ENCODE peak calls at places on chromosome 13, in four cellular contexts. D is WTC11, W is HepG2, X is K562. L is an unnamed sample.

GRCh38 chr13:51620165-51620983 is 36.1 kb downstream of the WDFY2 start:
- DNase-seq in D (no peak), W (peak), X (no peak), L (no peak)

GRCh38 chr13:34847751-34848150 is 94.3 kb upstream of the NBEA start:
- DNase-seq in D (no peak), W (no peak), X (no peak), L (no peak)

GRCh38 chr13:94993608-94994007 is 281.3 kb upstream of the SOX21 start:
- DNase-seq in D (no peak), W (no peak), X (no peak), L (no peak)

GRCh38 chr13:32042567-32042966 is 11.0 kb downstream of the FRY start:
- DNase-seq in D (no peak), W (no peak), X (no peak), L (no peak)

GRCh38 chr13:112972867-112973576 is 4.0 kb downstream of the MCF2L start:
- DNase-seq in D (no peak), W (no peak), X (no peak), L (no peak)

GRCh38 chr13:59047546-59047945 is 1116.2 kb downstream of the DIAPH3 start:
- DNase-seq in D (no peak), W (no peak), X (no peak), L (no peak)

GRCh38 chr13:52827839-52828238 is 20.6 kb downstream of the PCDH8 start:
- DNase-seq in D (no peak), W (no peak), X (no peak), L (no peak)

GRCh38 chr13:93549326-93549855 is 322.8 kb downstream of the GPC6 start:
- DNase-seq in D (no peak), W (no peak), X (no peak), L (no peak)

GRCh38 chr13:49298903-49299605 is 51.3 kb downstream of the CDADC1 start:
- DNase-seq in D (no peak), W (peak), X (no peak), L (no peak)

GRCh38 chr13:31850041-31850440 is 110.7 kb downstream of the RXFP2 start:
- DNase-seq in D (no peak), W (no peak), X (no peak), L (no peak)

GRCh38 chr13:84641491-84641890 is 759.2 kb upstream of the SLITRK1 start:
- DNase-seq in D (no peak), W (no peak), X (no peak), L (no peak)

GRCh38 chr13:52846567-52847321 is 1.7 kb downstream of the PCDH8 start:
- DNase-seq in D (peak), W (no peak), X (no peak), L (no peak)

GRCh38 chr13:98563071-98563470 is 13.8 kb downstream of the STK24 start:
- DNase-seq in D (no peak), W (no peak), X (no peak), L (no peak)

GRCh38 chr13:93794197-93794885 is 567.7 kb downstream of the GPC6 start:
- DNase-seq in D (no peak), W (no peak), X (no peak), L (no peak)

GRCh38 chr13:79604752-79605151 is 123.8 kb downstream of the NDFIP2 start:
- DNase-seq in D (no peak), W (no peak), X (no peak), L (no peak)

GRCh38 chr13:44759222-44759721 is 183.1 kb upstream of the TSC22D1 start:
- DNase-seq in D (no peak), W (no peak), X (no peak), L (no peak)

GRCh38 chr13:30156270-30156669 is 151.1 kb downstream of the KATNAL1 start:
- DNase-seq in D (no peak), W (no peak), X (no peak), L (no peak)

GRCh38 chr13:113846639-113847318 is 17.1 kb downstream of the GAS6 start:
- DNase-seq in D (peak), W (no peak), X (no peak), L (no peak)

GRCh38 chr13:113754242-113754641 is 4.8 kb upstream of the TMEM255B start:
- DNase-seq in D (no peak), W (no peak), X (no peak), L (no peak)

GRCh38 chr13:24050292-24050711 is 110.2 kb upstream of the SPATA13 start:
- DNase-seq in D (no peak), W (no peak), X (no peak), L (no peak)

GRCh38 chr13:111877906-111878305 is 189.0 kb upstream of the SOX1 start:
- DNase-seq in D (no peak), W (no peak), X (no peak), L (no peak)

GRCh38 chr13:36212789-36213188 is 1.6 kb downstream of the SOHLH2 start:
- DNase-seq in D (no peak), W (no peak), X (peak), L (no peak)

GRCh38 chr13:33355470-33355869 is 69.9 kb upstream of the STARD13 start:
- DNase-seq in D (no peak), W (no peak), X (no peak), L (no peak)

GRCh38 chr13:33111414-33112110 is 95.3 kb downstream of the KL start:
- DNase-seq in D (no peak), W (peak), X (no peak), L (no peak)

GRCh38 chr13:35954207-35954560 is 177.0 kb downstream of the DCLK1 start:
- DNase-seq in D (no peak), W (no peak), X (no peak), L (no peak)

GRCh38 chr13:43652751-43653150 is 134.0 kb downstream of the ENOX1 start:
- DNase-seq in D (no peak), W (no peak), X (no peak), L (no peak)

GRCh38 chr13:23579072-23579885 is 9.1 kb downstream of the TNFRSF19 start:
- DNase-seq in D (peak), W (peak), X (peak), L (peak)

GRCh38 chr13:103287659-103288058 is 221.4 kb upstream of the SLC10A2 start:
- DNase-seq in D (no peak), W (no peak), X (no peak), L (no peak)

DNA sequence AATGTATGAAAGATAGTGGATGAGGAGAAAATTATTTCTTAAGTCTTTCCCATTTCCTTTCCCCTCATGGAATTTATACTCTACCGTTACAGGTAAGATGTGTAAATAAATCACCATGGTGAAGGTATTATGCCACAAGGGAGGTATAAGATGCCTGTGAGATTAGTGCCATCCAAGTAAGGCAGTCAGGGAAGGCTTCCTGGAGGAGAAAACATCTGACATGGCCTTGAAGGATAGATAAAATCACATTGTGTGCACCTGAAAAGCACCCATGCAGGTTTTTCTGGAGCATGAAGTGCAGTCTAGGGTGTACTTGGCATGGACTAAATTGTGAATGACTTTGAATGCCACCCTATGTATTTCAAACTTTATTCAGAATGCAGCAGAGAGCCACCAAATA is 15.3 kb downstream of the MBNL2 start:
- DNase-seq in D (no peak), W (no peak), X (no peak), L (no peak)
- TF ChIP-seq NR3C1 in D (no peak), W (no peak), X (no peak), L (no peak)

GRCh38 chr13:50609016-50609415 is 234.5 kb downstream of the DLEU7 start:
- DNase-seq in D (no peak), W (no peak), X (no peak), L (no peak)

GRCh38 chr13:50613356-50613831 is 230.1 kb downstream of the DLEU7 start:
- DNase-seq in D (no peak), W (no peak), X (peak), L (no peak)

GRCh38 chr13:50612717-50613116 is 230.8 kb downstream of the DLEU7 start:
- DNase-seq in D (no peak), W (peak), X (peak), L (no peak)

GRCh38 chr13:50610238-50610637 is 233.3 kb downstream of the DLEU7 start:
- DNase-seq in D (no peak), W (no peak), X (no peak), L (no peak)

GRCh38 chr13:50611117-50611781 is 232.2 kb downstream of the DLEU7 start:
- DNase-seq in D (no peak), W (no peak), X (no peak), L (no peak)
- TF ChIP-seq NR3C1 in D (no peak), W (no peak), X (no peak), L (no peak)

DNA sequence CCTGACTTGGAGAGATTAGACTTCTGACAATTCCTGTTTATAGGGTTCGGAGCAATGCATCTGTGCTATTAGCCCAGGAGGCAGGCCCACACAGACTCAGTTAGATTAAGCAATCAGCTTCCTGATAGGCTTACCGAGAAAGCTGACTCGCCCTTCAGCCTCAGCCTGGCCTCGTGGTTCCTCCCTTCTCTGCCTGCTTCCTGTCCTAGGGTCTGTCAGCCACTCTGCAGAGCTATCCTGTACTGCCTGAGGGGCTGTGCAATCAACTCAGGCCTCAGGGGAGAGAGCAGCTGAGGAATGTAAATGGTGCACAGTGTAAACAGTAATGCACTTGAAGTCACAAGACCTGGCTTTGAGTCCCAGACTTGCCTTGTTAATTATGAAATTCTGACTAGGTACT is 30.7 kb downstream of the HTR2A start:
- DNase-seq in D (peak), W (peak), X (no peak), L (peak)
- TF ChIP-seq NR3C1 in D (no peak), W (no peak), X (no peak), L (no peak)

DNA sequence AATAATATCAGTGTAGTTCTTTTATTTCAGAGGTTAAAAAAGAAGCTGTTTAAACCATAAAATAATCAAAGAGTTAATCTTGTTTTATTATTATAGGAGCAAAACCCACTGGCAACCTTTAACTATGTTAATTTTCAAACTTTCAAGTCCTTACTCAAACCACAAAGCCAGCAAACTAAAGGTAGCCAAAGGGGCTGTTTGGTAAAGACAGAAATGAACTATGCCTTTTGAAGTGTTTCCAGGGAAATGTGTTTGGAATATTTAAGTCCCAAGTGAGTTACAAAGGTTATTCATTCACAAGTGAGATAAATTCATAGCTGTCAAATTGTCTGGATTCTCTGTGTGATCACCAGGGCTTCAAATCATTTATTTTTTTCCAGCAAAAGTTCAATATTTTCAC is 264.7 kb downstream of the MZT1 start:
- DNase-seq in D (no peak), W (no peak), X (no peak), L (no peak)
- TF ChIP-seq NR3C1 in D (no peak), W (no peak), X (no peak), L (no peak)

DNA sequence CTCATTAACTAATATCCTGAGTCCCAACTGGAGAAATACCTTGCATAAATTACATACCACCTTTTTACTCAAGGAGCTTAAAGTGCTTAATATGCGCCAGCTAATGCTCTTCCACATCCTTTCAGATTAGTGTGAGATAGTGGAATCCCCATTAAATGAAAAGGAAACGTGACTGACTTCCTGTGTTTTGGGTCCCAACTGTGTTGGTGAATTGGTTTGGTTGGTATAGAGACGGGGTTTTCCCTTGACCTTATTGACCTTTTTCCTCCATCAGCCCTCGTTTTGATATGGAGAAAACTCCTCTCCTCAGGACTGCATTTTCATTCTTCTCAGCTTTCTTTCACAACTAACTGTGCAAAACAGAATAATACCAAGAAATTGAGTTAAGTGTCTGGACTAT is 163.5 kb downstream of the PAN3 start:
- DNase-seq in D (no peak), W (no peak), X (no peak), L (no peak)
- TF ChIP-seq NR3C1 in D (no peak), W (no peak), X (no peak), L (no peak)

DNA sequence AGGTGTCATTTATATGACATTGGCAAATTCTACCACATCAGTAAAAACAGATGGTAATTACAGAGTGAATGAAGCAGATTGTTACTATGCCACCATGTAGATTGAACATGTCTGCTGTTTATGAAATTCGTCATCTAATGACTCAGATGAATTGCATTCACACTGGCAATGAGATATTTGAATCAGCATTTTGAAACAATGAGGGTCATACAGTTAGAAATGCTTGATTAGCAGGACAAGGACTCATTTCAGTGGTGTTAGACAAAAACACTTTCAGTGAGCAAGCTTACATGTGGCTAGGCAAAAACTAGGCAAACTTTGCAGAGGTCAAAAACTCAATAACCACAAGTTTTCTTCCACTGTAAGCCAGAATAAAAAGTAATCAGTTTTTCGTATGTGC is 1165.0 kb downstream of the SLITRK1 start:
- DNase-seq in D (no peak), W (no peak), X (no peak), L (no peak)
- TF ChIP-seq NR3C1 in D (no peak), W (no peak), X (no peak), L (no peak)

GRCh38 chr13:54387607-54388006 is 1359.0 kb downstream of the OLFM4 start:
- DNase-seq in D (no peak), W (no peak), X (no peak), L (no peak)
- TF ChIP-seq NR3C1 in D (no peak), W (no peak), X (no peak), L (no peak)

DNA sequence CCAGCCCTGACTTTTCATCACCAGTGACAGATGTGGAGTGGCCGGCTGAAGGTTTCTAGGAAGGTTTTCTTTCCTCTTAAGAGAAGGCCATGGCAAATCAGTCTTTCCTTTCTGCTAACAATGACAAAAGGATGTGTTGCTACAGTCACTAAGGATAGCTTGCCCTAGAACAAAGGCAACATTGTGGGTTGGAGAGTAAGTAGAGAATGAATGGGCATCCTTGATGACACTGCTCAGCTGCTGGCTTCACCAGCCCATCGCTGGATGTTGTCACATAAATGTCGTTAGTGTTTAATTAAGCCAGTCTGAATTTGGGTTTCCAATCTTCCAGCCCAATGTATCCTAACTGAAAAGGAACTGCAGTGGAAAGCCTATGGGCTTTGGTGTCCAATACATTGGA is 168.4 kb downstream of the ZIC5 start:
- DNase-seq in D (no peak), W (no peak), X (no peak), L (no peak)
- TF ChIP-seq NR3C1 in D (no peak), W (no peak), X (no peak), L (no peak)